ENCODE peak calls at places on chromosomes 3 and 15, in six cellular contexts. B, N, O, F, Z and J are unnamed samples.
A peak's percentile ranks its signal among the peaks of the same experiment; 100 is the strongest.

GRCh38 chr3:193857996-193858395 is 265.0 kb downstream of the OPA1 start:
- DNase-seq in B (no peak), N (no peak), O (no peak), F (peak; percentile 97), Z (no peak), J (peak; percentile 99)

GRCh38 chr15:72604794-72605193 is 49.7 kb upstream of the GOLGA6B start:
- DNase-seq in B (peak; percentile 4), N (peak; percentile 83), O (no peak), F (no peak), Z (no peak), J (no peak)

GRCh38 chr15:53918180-53919079 is 59.8 kb upstream of the UNC13C start:
- DNase-seq in B (peak; percentile 25), N (no peak), O (no peak), F (no peak), Z (no peak), J (no peak)

GRCh38 chr3:117252208-117252607 is 542.6 kb downstream of the TUSC7 start:
- DNase-seq in B (no peak), N (no peak), O (no peak), F (peak; percentile 4), Z (no peak), J (no peak)

GRCh38 chr3:150078983-150079739 is 108.5 kb upstream of the PFN2 start:
- DNase-seq in B (no peak), N (no peak), O (no peak), F (peak; percentile 87), Z (no peak), J (peak; percentile 94)

GRCh38 chr15:38842991-38843610 is 278.5 kb upstream of the RASGRP1 start:
- DNase-seq in B (no peak), N (no peak), O (no peak), F (peak; percentile 50), Z (no peak), J (peak; percentile 81)

GRCh38 chr15:48962662-48963523 is 826 bp downstream of the SHC4 start:
- DNase-seq in B (peak; percentile 28), N (peak; percentile 67), O (no peak), F (peak; percentile 58), Z (no peak), J (peak; percentile 45)

GRCh38 chr3:71541313-71541712 is 42.2 kb downstream of the FOXP1 start:
- DNase-seq in B (no peak), N (no peak), O (no peak), F (peak; percentile 71), Z (no peak), J (no peak)

GRCh38 chr3:117016359-117016758 is 306.8 kb downstream of the TUSC7 start:
- DNase-seq in B (peak; percentile 21), N (peak; percentile 67), O (no peak), F (no peak), Z (no peak), J (no peak)

GRCh38 chr15:59550961-59551360 is 60.6 kb upstream of the GCNT3 start:
- DNase-seq in B (peak; percentile 39), N (no peak), O (no peak), F (no peak), Z (no peak), J (no peak)

GRCh38 chr15:63891763-63892123 is 58.0 kb upstream of the HERC1 start:
- DNase-seq in B (no peak), N (no peak), O (no peak), F (no peak), Z (no peak), J (no peak)

GRCh38 chr15:69609176-69609575 is 156.6 kb downstream of the RPLP1 start:
- DNase-seq in B (no peak), N (no peak), O (no peak), F (peak; percentile 7), Z (no peak), J (peak; percentile 17)

GRCh38 chr3:48553886-48554845 is 2.4 kb downstream of the PFKFB4 start:
- DNase-seq in B (no peak), N (no peak), O (no peak), F (no peak), Z (no peak), J (no peak)